ENCODE peak calls at places on chromosomes 4 and X, in six cellular contexts. F, D, O, M, K and T are unnamed samples.

GRCh38 chr4:151045907-151046306 is 30.8 kb upstream of the LRBA start:
- DNase-seq in F (peak), D (peak), O (no peak), M (peak), K (peak), T (peak)

GRCh38 chr4:7565483-7565882 is 130.8 kb upstream of the PSAPL1 start:
- DNase-seq in F (no peak), D (no peak), O (no peak), M (no peak), K (no peak), T (no peak)

GRCh38 chr4:109177411-109177810 is 125.0 kb downstream of the COL25A1 start:
- DNase-seq in F (no peak), D (no peak), O (no peak), M (no peak), K (no peak), T (no peak)

GRCh38 chr4:71266090-71266794 is 72.6 kb upstream of the SLC4A4 start:
- DNase-seq in F (no peak), D (no peak), O (peak), M (no peak), K (no peak), T (no peak)

GRCh38 chr4:88240297-88240714 is 44.1 kb downstream of the PPM1K start:
- DNase-seq in F (no peak), D (no peak), O (no peak), M (no peak), K (no peak), T (no peak)

GRCh38 chr4:61511716-61512488 is 311.8 kb downstream of the ADGRL3 start:
- DNase-seq in F (no peak), D (no peak), O (no peak), M (no peak), K (no peak), T (no peak)

GRCh38 chr4:10031663-10032590 is 10.6 kb upstream of the SLC2A9 start:
- DNase-seq in F (no peak), D (no peak), O (no peak), M (no peak), K (no peak), T (no peak)

GRCh38 chr4:173490817-173491518 is 39.1 kb downstream of the HAND2 start:
- DNase-seq in F (no peak), D (no peak), O (no peak), M (no peak), K (peak), T (no peak)

GRCh38 chr4:149702414-149703108 is 113.1 kb downstream of the IQCM start:
- DNase-seq in F (no peak), D (no peak), O (no peak), M (no peak), K (no peak), T (no peak)

GRCh38 chrX:131046596-131046995 is 11.6 kb upstream of the ARHGAP36 start:
- DNase-seq in F (no peak), D (no peak), O (no peak), M (no peak), K (no peak), T (no peak)

GRCh38 chr4:42906906-42907774 is 14.6 kb downstream of the GRXCR1 start:
- DNase-seq in F (no peak), D (no peak), O (no peak), M (no peak), K (no peak), T (peak)

GRCh38 chrX:111507931-111508330 is 3.5 kb upstream of the SERTM2 start:
- DNase-seq in F (no peak), D (no peak), O (no peak), M (no peak), K (no peak), T (no peak)

GRCh38 chrX:79592259-79592658 is 225.1 kb upstream of the ITM2A start:
- DNase-seq in F (no peak), D (peak), O (no peak), M (no peak), K (no peak), T (no peak)

GRCh38 chr4:1599491-1600210 is 84.5 kb downstream of the FAM53A start:
- DNase-seq in F (no peak), D (no peak), O (no peak), M (no peak), K (no peak), T (no peak)

GRCh38 chr4:167622481-167623240 is 388.4 kb upstream of the SPOCK3 start:
- DNase-seq in F (peak), D (peak), O (no peak), M (peak), K (peak), T (peak)

GRCh38 chr4:20253799-20254409 is 2.2 kb downstream of the SLIT2 start:
- DNase-seq in F (no peak), D (peak), O (no peak), M (no peak), K (no peak), T (no peak)

GRCh38 chrX:57134702-57135101 is 2.5 kb downstream of the SPIN2A start:
- DNase-seq in F (no peak), D (no peak), O (no peak), M (no peak), K (no peak), T (no peak)

GRCh38 chr4:148901075-148901705 is 459.0 kb upstream of the NR3C2 start:
- DNase-seq in F (no peak), D (no peak), O (no peak), M (no peak), K (no peak), T (no peak)

GRCh38 chrX:112512509-112512908 is 167.2 kb downstream of the LHFPL1 start:
- DNase-seq in F (peak), D (no peak), O (no peak), M (no peak), K (no peak), T (no peak)

GRCh38 chrX:41258281-41258680 is 75.7 kb upstream of the DDX3X start:
- DNase-seq in F (no peak), D (no peak), O (no peak), M (no peak), K (no peak), T (no peak)

GRCh38 chrX:153820601-153821000 is 9.7 kb downstream of the PDZD4 start:
- DNase-seq in F (no peak), D (peak), O (no peak), M (no peak), K (no peak), T (no peak)

GRCh38 chrX:98405376-98405775 is 1521.7 kb downstream of the RPA4 start:
- DNase-seq in F (no peak), D (no peak), O (no peak), M (no peak), K (no peak), T (no peak)

GRCh38 chr4:98662619-98663225 is 4.3 kb upstream of the TSPAN5 start:
- DNase-seq in F (no peak), D (no peak), O (no peak), M (no peak), K (no peak), T (peak)

GRCh38 chr4:117700111-117700892 is 334.0 kb upstream of the NDST3 start:
- DNase-seq in F (peak), D (no peak), O (no peak), M (peak), K (peak), T (peak)

GRCh38 chr4:57182132-57182874 is 72.1 kb upstream of the IGFBP7 start:
- DNase-seq in F (no peak), D (peak), O (no peak), M (peak), K (no peak), T (no peak)

GRCh38 chr4:24521544-24521943 is 62.8 kb downstream of the DHX15 start:
- DNase-seq in F (no peak), D (no peak), O (no peak), M (no peak), K (no peak), T (no peak)

GRCh38 chrX:115337735-115338134 is 48.2 kb downstream of the LUZP4 start:
- DNase-seq in F (no peak), D (no peak), O (no peak), M (no peak), K (no peak), T (no peak)

GRCh38 chr4:188109157-188109755 is at the start of gene TRIML2:
- DNase-seq in F (peak), D (no peak), O (no peak), M (no peak), K (no peak), T (no peak)

GRCh38 chr4:144578681-144579080 is 67.3 kb upstream of the HHIP start:
- DNase-seq in F (no peak), D (no peak), O (no peak), M (no peak), K (no peak), T (no peak)

GRCh38 chr4:89539797-89540711 is 232.5 kb upstream of the GPRIN3 start:
- DNase-seq in F (no peak), D (no peak), O (no peak), M (no peak), K (no peak), T (no peak)

GRCh38 chr4:55447826-55448225 is 52.1 kb downstream of the TMEM165 start:
- DNase-seq in F (no peak), D (no peak), O (no peak), M (no peak), K (no peak), T (no peak)

GRCh38 chr4:6019316-6020263 is 1.4 kb upstream of the C4orf50 start:
- DNase-seq in F (peak), D (peak), O (no peak), M (peak), K (peak), T (peak)

GRCh38 chr4:1766336-1767057 is 26.6 kb upstream of the FGFR3 start:
- DNase-seq in F (no peak), D (peak), O (no peak), M (no peak), K (peak), T (no peak)

GRCh38 chr4:55545133-55545532 is 1.6 kb downstream of the CLOCK start:
- DNase-seq in F (peak), D (no peak), O (no peak), M (no peak), K (peak), T (no peak)

GRCh38 chrX:132227383-132228112 is 8.3 kb upstream of the RAP2C start:
- DNase-seq in F (no peak), D (no peak), O (no peak), M (no peak), K (no peak), T (no peak)

GRCh38 chrX:63250253-63250868 is 100.8 kb downstream of the SPIN4 start:
- DNase-seq in F (peak), D (peak), O (peak), M (peak), K (peak), T (peak)

GRCh38 chrX:11336201-11336600 is 43.0 kb downstream of the AMELX start:
- DNase-seq in F (no peak), D (no peak), O (no peak), M (no peak), K (no peak), T (no peak)
- TF ChIP-seq JUND in F (no peak), D (no peak), O (no peak), M (no peak), K (no peak), T (no peak)

GRCh38 chrX:22378296-22378695 is 105.6 kb downstream of the CBLL2 start:
- DNase-seq in F (no peak), D (no peak), O (no peak), M (no peak), K (no peak), T (no peak)

GRCh38 chrX:22389544-22390243 is 117.0 kb downstream of the CBLL2 start:
- DNase-seq in F (no peak), D (no peak), O (no peak), M (no peak), K (no peak), T (no peak)

DNA sequence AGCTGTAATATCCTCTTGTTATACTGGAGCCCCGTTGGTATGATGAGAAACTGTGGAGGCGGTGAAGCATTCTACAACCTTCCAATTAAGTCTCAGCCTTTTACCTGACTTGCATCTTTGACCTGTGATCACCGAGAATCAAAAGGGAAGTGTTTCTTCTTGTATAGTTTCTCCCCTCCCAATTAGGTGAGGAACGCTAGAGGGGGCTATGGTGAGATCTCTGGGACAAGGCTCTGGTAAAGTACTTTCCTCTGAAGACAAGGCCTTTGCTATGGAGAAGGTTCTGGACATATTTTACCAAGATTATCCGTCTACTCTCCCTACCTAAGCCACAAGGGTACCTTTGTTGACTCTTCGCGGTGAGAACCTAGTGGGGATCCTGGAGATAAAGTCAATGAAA is 111.3 kb downstream of the CBLL2 start:
- DNase-seq in F (no peak), D (no peak), O (no peak), M (no peak), K (no peak), T (peak)
- TF ChIP-seq JUND in F (no peak), D (no peak), O (no peak), M (no peak), K (no peak), T (no peak)

GRCh38 chrX:68999351-68999750 is 165.9 kb downstream of the PJA1 start:
- DNase-seq in F (peak), D (no peak), O (no peak), M (no peak), K (no peak), T (no peak)
- TF ChIP-seq JUND in F (peak), D (no peak), O (no peak), M (no peak), K (no peak), T (no peak)

DNA sequence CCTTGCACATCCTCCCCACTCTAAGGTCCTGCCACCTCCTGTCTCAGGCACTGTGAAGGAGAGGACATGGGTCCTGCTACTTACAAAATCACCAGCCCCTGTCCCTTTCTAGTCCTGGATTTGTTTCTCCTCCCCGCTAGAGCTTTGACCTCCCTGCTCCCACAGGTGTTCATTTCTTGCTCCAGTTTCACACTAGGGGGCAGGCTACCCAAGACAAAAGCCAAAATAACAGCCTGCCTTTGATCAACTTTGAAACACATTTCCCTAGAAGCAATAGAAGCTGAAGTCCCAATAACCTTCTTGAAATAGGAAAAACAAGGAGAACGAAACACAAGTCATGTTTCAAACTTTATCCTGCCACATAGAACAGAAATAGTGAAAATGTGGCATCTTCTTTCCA is 164.4 kb downstream of the QDPR start:
- DNase-seq in F (peak), D (peak), O (no peak), M (peak), K (peak), T (peak)
- TF ChIP-seq JUND in F (no peak), D (no peak), O (no peak), M (no peak), K (no peak), T (no peak)